ENCODE peak calls at places on chromosomes 4 and X, in ten cellular contexts. M, X, Q, R, S, Y, K, P, N and B are unnamed samples.

GRCh38 chr4:110085131-110085530 is 113.3 kb downstream of the ELOVL6 start:
- DNase-seq in M (peak), X (peak), Q (peak), R (no peak), S (peak), Y (no peak), K (peak), P (no peak), N (no peak), B (no peak)

GRCh38 chr4:113971706-113972360 is 7.6 kb downstream of the ARSJ start:
- DNase-seq in M (no peak), X (peak), Q (no peak), R (peak), S (no peak), Y (no peak), K (no peak), P (no peak), N (no peak), B (no peak)

GRCh38 chr4:1842993-1843448 is 12.9 kb downstream of the LETM1 start:
- DNase-seq in M (no peak), X (peak), Q (no peak), R (peak), S (no peak), Y (peak), K (no peak), P (no peak), N (no peak), B (no peak)

GRCh38 chrX:100685284-100685996 is 41.4 kb downstream of the SRPX2 start:
- DNase-seq in M (peak), X (peak), Q (peak), R (peak), S (peak), Y (no peak), K (peak), P (no peak), N (peak), B (peak)

GRCh38 chr4:71229477-71230257 is 109.2 kb upstream of the SLC4A4 start:
- DNase-seq in M (peak), X (peak), Q (peak), R (peak), S (peak), Y (no peak), K (no peak), P (no peak), N (no peak), B (peak)

GRCh38 chrX:34638116-34638515 is 19.0 kb downstream of the TMEM47 start:
- DNase-seq in M (peak), X (peak), Q (peak), R (peak), S (peak), Y (no peak), K (no peak), P (no peak), N (no peak), B (no peak)

GRCh38 chr4:2842667-2843022 is 999 bp upstream of the ADD1 start:
- DNase-seq in M (peak), X (no peak), Q (no peak), R (no peak), S (no peak), Y (no peak), K (no peak), P (no peak), N (no peak), B (no peak)

GRCh38 chrX:11787564-11787963 is 29.5 kb downstream of the MSL3 start:
- DNase-seq in M (peak), X (peak), Q (peak), R (peak), S (peak), Y (no peak), K (peak), P (peak), N (peak), B (peak)

GRCh38 chr4:7335363-7336066 is 99.2 kb downstream of the PSAPL1 start:
- DNase-seq in M (peak), X (peak), Q (peak), R (peak), S (peak), Y (no peak), K (peak), P (peak), N (peak), B (peak)

GRCh38 chrX:63657821-63658220 is 127.2 kb downstream of the ARHGEF9 start:
- DNase-seq in M (no peak), X (no peak), Q (no peak), R (peak), S (peak), Y (peak), K (peak), P (peak), N (no peak), B (no peak)

GRCh38 chr4:40388248-40388647 is 53.1 kb downstream of the CHRNA9 start:
- DNase-seq in M (no peak), X (no peak), Q (no peak), R (no peak), S (no peak), Y (no peak), K (peak), P (no peak), N (no peak), B (peak)

GRCh38 chrX:34563809-34564208 is 93.3 kb downstream of the TMEM47 start:
- DNase-seq in M (no peak), X (no peak), Q (no peak), R (no peak), S (no peak), Y (no peak), K (no peak), P (no peak), N (no peak), B (no peak)

GRCh38 chr4:30744957-30745640 is 24.9 kb downstream of the PCDH7 start:
- DNase-seq in M (no peak), X (peak), Q (no peak), R (no peak), S (peak), Y (no peak), K (no peak), P (no peak), N (no peak), B (no peak)

GRCh38 chr4:92234393-92235176 is 69.2 kb upstream of the GRID2 start:
- DNase-seq in M (peak), X (peak), Q (peak), R (peak), S (no peak), Y (peak), K (no peak), P (no peak), N (no peak), B (no peak)

GRCh38 chrX:7574325-7574724 is 268.6 kb upstream of the VCX start:
- DNase-seq in M (peak), X (no peak), Q (peak), R (no peak), S (peak), Y (no peak), K (no peak), P (no peak), N (peak), B (peak)

GRCh38 chr4:1523907-1524636 is 117.8 kb upstream of the NKX1-1 start:
- DNase-seq in M (no peak), X (no peak), Q (no peak), R (no peak), S (no peak), Y (no peak), K (no peak), P (peak), N (no peak), B (peak)

GRCh38 chr4:110510955-110511544 is 35.1 kb downstream of the ENPEP start:
- DNase-seq in M (peak), X (peak), Q (peak), R (peak), S (peak), Y (no peak), K (no peak), P (no peak), N (no peak), B (peak)

GRCh38 chr4:2822461-2823300 is 21.0 kb upstream of the ADD1 start:
- DNase-seq in M (no peak), X (no peak), Q (no peak), R (no peak), S (no peak), Y (no peak), K (no peak), P (peak), N (no peak), B (no peak)

GRCh38 chr4:39913466-39913865 is 64.2 kb downstream of the PDS5A start:
- DNase-seq in M (no peak), X (no peak), Q (no peak), R (no peak), S (no peak), Y (no peak), K (no peak), P (no peak), N (no peak), B (no peak)

GRCh38 chr4:15234101-15234500 is 193.7 kb upstream of the C1QTNF7 start:
- DNase-seq in M (peak), X (no peak), Q (no peak), R (peak), S (no peak), Y (no peak), K (peak), P (no peak), N (no peak), B (no peak)

GRCh38 chr4:94758141-94758699 is 465 bp downstream of the BMPR1B start:
- DNase-seq in M (peak), X (peak), Q (peak), R (peak), S (no peak), Y (no peak), K (no peak), P (peak), N (peak), B (peak)

GRCh38 chrX:16785247-16786138 is 773 bp upstream of the TXLNG start:
- DNase-seq in M (no peak), X (no peak), Q (peak), R (no peak), S (peak), Y (no peak), K (peak), P (no peak), N (no peak), B (peak)

GRCh38 chr4:99323761-99324160 is 2.6 kb upstream of the ADH1B start:
- DNase-seq in M (no peak), X (no peak), Q (no peak), R (peak), S (no peak), Y (peak), K (no peak), P (no peak), N (no peak), B (no peak)

GRCh38 chrX:114626323-114626722 is 42.4 kb downstream of the HTR2C start:
- DNase-seq in M (peak), X (peak), Q (peak), R (peak), S (peak), Y (no peak), K (no peak), P (no peak), N (no peak), B (peak)

GRCh38 chrX:67100031-67100884 is 443.6 kb upstream of the AR start:
- DNase-seq in M (no peak), X (no peak), Q (no peak), R (no peak), S (no peak), Y (no peak), K (no peak), P (no peak), N (no peak), B (no peak)

GRCh38 chr4:183485411-183486160 is 19.3 kb upstream of the ING2 start:
- DNase-seq in M (no peak), X (no peak), Q (no peak), R (no peak), S (no peak), Y (no peak), K (no peak), P (no peak), N (no peak), B (no peak)

GRCh38 chr4:106048250-106048931 is 153.1 kb downstream of the NPNT start:
- DNase-seq in M (no peak), X (peak), Q (peak), R (peak), S (peak), Y (no peak), K (no peak), P (no peak), N (no peak), B (no peak)

GRCh38 chrX:103571726-103572125 is 13.6 kb upstream of the TCEAL4 start:
- DNase-seq in M (no peak), X (no peak), Q (no peak), R (no peak), S (no peak), Y (no peak), K (no peak), P (no peak), N (no peak), B (no peak)

GRCh38 chr4:136867465-136867864 is 664.8 kb downstream of the PCDH18 start:
- DNase-seq in M (no peak), X (no peak), Q (no peak), R (no peak), S (no peak), Y (no peak), K (no peak), P (no peak), N (no peak), B (no peak)

GRCh38 chr4:74543247-74543670 is 98.3 kb downstream of the AREG start:
- DNase-seq in M (no peak), X (no peak), Q (peak), R (no peak), S (no peak), Y (no peak), K (peak), P (no peak), N (no peak), B (no peak)

GRCh38 chrX:46408553-46409407 is 136.4 kb downstream of the ZNF674 start:
- DNase-seq in M (peak), X (peak), Q (peak), R (peak), S (peak), Y (no peak), K (peak), P (peak), N (peak), B (peak)

GRCh38 chrX:8848921-8849320 is 47.7 kb upstream of the FAM9A start:
- DNase-seq in M (no peak), X (no peak), Q (no peak), R (peak), S (no peak), Y (peak), K (no peak), P (no peak), N (no peak), B (no peak)

GRCh38 chr4:53987761-53988171 is 76.6 kb downstream of the CHIC2 start:
- DNase-seq in M (no peak), X (no peak), Q (peak), R (peak), S (no peak), Y (no peak), K (no peak), P (no peak), N (no peak), B (no peak)

DNA sequence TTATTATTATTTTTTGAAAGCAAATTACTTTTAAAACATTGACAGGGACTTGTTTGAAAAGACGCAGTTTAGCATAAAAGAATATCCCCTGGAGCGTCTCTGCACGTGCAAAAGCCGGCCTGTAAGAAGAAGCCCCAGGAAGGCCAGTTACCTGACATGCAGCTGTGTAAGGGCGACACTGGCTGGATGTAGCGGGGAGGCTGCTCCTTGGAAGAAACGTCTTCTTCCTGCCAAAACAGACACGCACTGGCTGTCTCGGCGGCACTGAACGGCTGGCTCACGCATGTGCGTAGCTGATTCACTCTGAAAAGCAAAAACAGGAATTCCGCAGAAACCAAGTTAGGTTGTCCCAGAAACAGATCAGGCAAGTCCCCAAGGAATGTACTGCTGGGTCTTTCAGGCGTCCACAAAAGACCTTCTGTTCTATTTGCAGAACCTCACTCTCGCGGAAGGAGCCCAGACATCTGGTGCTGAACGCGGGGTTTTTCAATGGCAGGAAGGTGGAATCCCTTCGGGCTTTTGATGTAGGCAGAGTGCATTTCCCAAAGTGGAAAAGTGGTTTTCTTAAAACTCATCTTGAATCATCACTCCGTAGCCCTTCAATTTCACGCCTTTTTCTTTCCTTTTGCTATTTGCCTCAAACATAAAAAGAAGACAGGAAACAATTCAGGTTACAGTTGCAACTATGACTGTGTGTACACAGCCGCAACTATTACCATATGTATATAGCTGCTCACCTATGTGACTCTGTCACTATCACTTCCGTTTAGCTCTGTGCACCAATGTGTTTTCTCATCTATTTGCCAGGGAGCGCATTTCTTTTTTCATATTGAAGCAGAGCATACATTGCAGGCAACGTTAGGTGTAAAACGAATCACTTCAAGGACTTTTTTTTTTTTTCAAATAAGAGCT is 38.1 kb upstream of the ARSH start:
- DNase-seq in M (peak), X (peak), Q (no peak), R (peak), S (no peak), Y (no peak), K (peak), P (no peak), N (no peak), B (peak)
- TF ChIP-seq CTCF in M (peak), X (no peak), Q (no peak), R (no peak), S (no peak), Y (no peak), K (no peak), P (no peak), N (no peak), B (no peak)

DNA sequence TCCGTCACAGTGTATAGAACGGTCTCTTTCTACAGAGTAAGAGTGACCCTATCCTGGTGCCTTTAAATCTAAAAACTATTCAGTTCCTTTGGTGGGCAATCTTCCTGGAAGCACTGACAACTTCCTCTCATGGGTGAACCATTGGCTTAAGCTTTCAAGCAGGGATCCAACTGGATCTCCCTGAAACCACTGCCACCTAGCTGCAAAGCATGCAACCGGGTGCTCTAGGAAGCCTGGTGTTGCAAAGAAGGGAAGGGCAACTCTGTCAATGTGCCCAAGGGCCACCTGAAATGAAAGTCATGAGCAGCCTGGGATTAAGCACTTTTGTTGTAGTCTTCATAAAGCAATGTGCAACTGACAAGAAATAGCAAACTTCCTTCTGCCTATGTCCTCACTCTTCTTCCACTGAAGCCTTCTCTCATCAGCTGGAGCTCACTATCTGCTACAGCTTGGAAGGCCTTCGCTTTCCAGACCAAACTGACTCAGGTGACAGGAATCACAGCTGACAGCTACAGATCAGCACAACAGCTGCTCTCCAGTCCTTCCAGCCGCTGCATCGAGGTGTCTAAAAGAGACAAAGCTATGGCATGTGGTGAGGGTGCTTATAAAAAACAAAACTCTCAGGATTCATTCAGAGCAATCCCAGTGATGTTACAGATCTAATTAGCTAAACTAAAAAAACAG is 46.1 kb downstream of the SETD7 start:
- DNase-seq in M (peak), X (peak), Q (peak), R (no peak), S (peak), Y (no peak), K (peak), P (no peak), N (no peak), B (no peak)
- TF ChIP-seq CTCF in M (peak), X (peak), Q (peak), R (peak), S (peak), Y (peak), K (no peak), P (peak), N (peak), B (no peak)

GRCh38 chr4:103478729-103479128 is 241.1 kb downstream of the TACR3 start:
- DNase-seq in M (no peak), X (peak), Q (no peak), R (no peak), S (no peak), Y (no peak), K (no peak), P (no peak), N (no peak), B (no peak)
- TF ChIP-seq CTCF in M (peak), X (no peak), Q (peak), R (peak), S (no peak), Y (no peak), K (no peak), P (no peak), N (peak), B (no peak)

GRCh38 chr4:133146574-133147198 is 2.4 kb upstream of the PCDH10 start:
- DNase-seq in M (peak), X (peak), Q (peak), R (peak), S (peak), Y (no peak), K (no peak), P (no peak), N (peak), B (peak)
- TF ChIP-seq CTCF in M (peak), X (peak), Q (peak), R (peak), S (peak), Y (peak), K (peak), P (peak), N (peak), B (peak)

DNA sequence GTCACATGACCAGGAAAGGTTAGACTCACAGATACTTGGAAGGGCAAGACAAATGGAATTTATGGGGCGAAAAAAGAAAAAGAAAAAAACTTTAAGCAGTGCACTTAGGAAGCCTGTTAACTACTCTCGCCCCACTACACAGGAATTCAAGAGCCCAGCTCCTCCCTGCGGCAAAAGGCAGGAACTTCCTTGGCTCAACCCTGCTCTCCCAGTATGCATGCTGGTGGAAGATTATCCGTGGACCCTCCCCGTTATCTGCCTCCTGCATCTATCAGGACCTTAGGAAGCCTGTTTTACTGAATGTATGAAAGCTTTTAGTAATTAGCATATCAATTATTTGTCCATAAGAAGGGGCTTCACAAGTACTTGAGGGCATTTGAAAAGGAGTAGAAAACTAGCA is 40.1 kb upstream of the RPA4 start:
- DNase-seq in M (peak), X (no peak), Q (peak), R (no peak), S (peak), Y (no peak), K (no peak), P (no peak), N (no peak), B (peak)
- TF ChIP-seq CTCF in M (no peak), X (no peak), Q (peak), R (no peak), S (peak), Y (peak), K (no peak), P (peak), N (peak), B (peak)